ENCODE peak calls at places on chromosome 5, in five cellular contexts. A is left ventricle myocardium inferior, K is esophagus squamous epithelium, H is ovary, U is fibroblast of lung. R is an unnamed sample. For H3K27me3, the result is how much of the 10 kb centered on the place peaks cover.

GRCh38 chr5:40409600-40409999 is 270.1 kb upstream of the PTGER4 start:
- DNase-seq in H (no peak), A (no peak), U (no peak), K (no peak), R (no peak)

GRCh38 chr5:545641-546375 is 21.6 kb upstream of the SLC9A3 start:
- DNase-seq in U (no peak), A (peak), H (no peak), K (no peak), R (no peak)

GRCh38 chr5:128498844-128499455 is 39.1 kb downstream of the FBN2 start:
- DNase-seq in U (peak), H (no peak), A (no peak), K (no peak), R (peak)

GRCh38 chr5:65338606-65339151 is 143.0 kb downstream of the ADAMTS6 start:
- DNase-seq in H (no peak), A (no peak), K (no peak), U (no peak), R (no peak)

GRCh38 chr5:59943721-59944120 is 50.2 kb upstream of the PDE4D start:
- DNase-seq in A (no peak), H (no peak), U (no peak), K (no peak), R (no peak)

GRCh38 chr5:126443374-126443851 is 20.2 kb downstream of the GRAMD2B start:
- DNase-seq in H (no peak), U (no peak), K (no peak), A (no peak), R (no peak)

GRCh38 chr5:67414712-67415111 is 218.1 kb upstream of the CD180 start:
- DNase-seq in K (no peak), U (no peak), A (no peak), H (no peak), R (peak)

GRCh38 chr5:128154943-128155342 is 71.4 kb downstream of the SLC12A2 start:
- DNase-seq in K (no peak), H (no peak), U (peak), A (no peak), R (no peak)

GRCh38 chr5:177380805-177381126 is 3.5 kb upstream of the SLC34A1 start:
- DNase-seq in A (no peak), K (no peak), U (no peak), H (no peak), R (no peak)

GRCh38 chr5:175800656-175801081 is 70.7 kb upstream of the CPLX2 start:
- DNase-seq in H (no peak), U (peak), A (no peak), K (no peak), R (peak)

GRCh38 chr5:127568166-127568565 is 50.7 kb downstream of the PRRC1 start:
- DNase-seq in K (no peak), A (no peak), H (no peak), U (no peak), R (no peak)

GRCh38 chr5:84411832-84412605 is 27.3 kb upstream of the EDIL3 start:
- DNase-seq in U (peak), H (no peak), A (no peak), K (no peak), R (peak)

GRCh38 chr5:139982157-139982974 is 60.7 kb downstream of the NRG2 start:
- DNase-seq in U (peak), K (no peak), H (peak), A (peak), R (peak)

GRCh38 chr5:75040973-75041372 is 11.4 kb downstream of the GCNT4 start:
- DNase-seq in H (no peak), U (peak), A (no peak), K (no peak), R (peak)

GRCh38 chr5:112390327-112390726 is 28.8 kb downstream of the EPB41L4A start:
- DNase-seq in K (no peak), U (no peak), H (no peak), A (no peak), R (peak)

GRCh38 chr5:172939561-172939960 is 19.7 kb upstream of the RPL26L1 start:
- DNase-seq in U (peak), A (no peak), K (no peak), H (no peak), R (no peak)

GRCh38 chr5:147223951-147224791 is 10.7 kb upstream of the STK32A start:
- DNase-seq in K (no peak), A (no peak), H (peak), U (peak), R (peak)

GRCh38 chr5:157312492-157312891 is 46.6 kb downstream of the CYFIP2 start:
- DNase-seq in K (no peak), H (no peak), U (peak), A (no peak), R (peak)

GRCh38 chr5:851076-851475 is 290 bp upstream of the ZDHHC11 start:
- DNase-seq in A (no peak), H (no peak), U (no peak), K (no peak), R (no peak)

GRCh38 chr5:158484246-158484645 is 615.5 kb downstream of the EBF1 start:
- DNase-seq in H (no peak), A (no peak), K (no peak), U (peak), R (no peak)

GRCh38 chr5:126000533-126000932 is 422.7 kb upstream of the GRAMD2B start:
- DNase-seq in K (no peak), U (no peak), A (no peak), H (no peak), R (no peak)

GRCh38 chr5:13188393-13188792 is 756.1 kb downstream of the DNAH5 start:
- DNase-seq in A (no peak), K (no peak), H (no peak), U (no peak), R (peak)

GRCh38 chr5:122942164-122942914 is 94.2 kb downstream of the PPIC start:
- DNase-seq in A (no peak), H (no peak), K (no peak), U (peak), R (no peak)

GRCh38 chr5:60287174-60287771 is 393.7 kb upstream of the PDE4D start:
- DNase-seq in K (no peak), U (peak), H (no peak), A (peak), R (peak)

GRCh38 chr5:1755321-1755949 is 44.2 kb downstream of the MRPL36 start:
- DNase-seq in K (no peak), H (peak), U (no peak), A (no peak), R (no peak)

GRCh38 chr5:77129386-77129785 is 42.3 kb upstream of the ZBED3 start:
- DNase-seq in K (no peak), A (no peak), U (peak), H (no peak), R (peak)

GRCh38 chr5:87229780-87230179 is 37.9 kb upstream of the RASA1 start:
- DNase-seq in K (no peak), U (no peak), H (no peak), A (no peak), R (peak)

GRCh38 chr5:448766-449090 is 5.8 kb downstream of the EXOC3 start:
- DNase-seq in A (no peak), H (no peak), K (no peak), U (no peak), R (no peak)

GRCh38 chr5:71974622-71975021 is 132.7 kb upstream of the MAP1B start:
- DNase-seq in K (no peak), U (no peak), A (no peak), H (no peak), R (peak)

GRCh38 chr5:44605926-44606325 is 202.8 kb upstream of the MRPS30 start:
- DNase-seq in U (no peak), H (no peak), K (no peak), A (no peak), R (no peak)

GRCh38 chr5:56501949-56502557 is 268.9 kb upstream of the ANKRD55 start:
- DNase-seq in H (no peak), U (no peak), A (no peak), K (no peak), R (no peak)

GRCh38 chr5:137598341-137598740 is 99.2 kb upstream of the SPOCK1 start:
- DNase-seq in K (no peak), A (no peak), U (no peak), H (no peak), R (no peak)

GRCh38 chr5:1190915-1191314 is 10.5 kb upstream of the SLC6A19 start:
- DNase-seq in K (no peak), H (no peak), U (no peak), A (no peak), R (no peak)

GRCh38 chr5:115098041-115098702 is 71.5 kb downstream of the TRIM36 start:
- DNase-seq in A (no peak), U (peak), K (no peak), H (no peak), R (peak)

GRCh38 chr5:62307364-62307689 is 1.3 kb downstream of the KIF2A start:
- DNase-seq in K (no peak), U (peak), H (no peak), A (no peak), R (no peak)

GRCh38 chr5:62305358-62305714 is 670 bp upstream of the KIF2A start:
- DNase-seq in K (no peak), A (no peak), H (no peak), U (no peak), R (peak)

GRCh38 chr5:62308439-62308838 is 2.4 kb downstream of the KIF2A start:
- DNase-seq in K (no peak), A (no peak), H (no peak), U (no peak), R (no peak)

GRCh38 chr5:62306494-62307363 is 723 bp downstream of the KIF2A start:
- DNase-seq in U (peak), H (no peak), K (no peak), A (peak), R (no peak)

DNA sequence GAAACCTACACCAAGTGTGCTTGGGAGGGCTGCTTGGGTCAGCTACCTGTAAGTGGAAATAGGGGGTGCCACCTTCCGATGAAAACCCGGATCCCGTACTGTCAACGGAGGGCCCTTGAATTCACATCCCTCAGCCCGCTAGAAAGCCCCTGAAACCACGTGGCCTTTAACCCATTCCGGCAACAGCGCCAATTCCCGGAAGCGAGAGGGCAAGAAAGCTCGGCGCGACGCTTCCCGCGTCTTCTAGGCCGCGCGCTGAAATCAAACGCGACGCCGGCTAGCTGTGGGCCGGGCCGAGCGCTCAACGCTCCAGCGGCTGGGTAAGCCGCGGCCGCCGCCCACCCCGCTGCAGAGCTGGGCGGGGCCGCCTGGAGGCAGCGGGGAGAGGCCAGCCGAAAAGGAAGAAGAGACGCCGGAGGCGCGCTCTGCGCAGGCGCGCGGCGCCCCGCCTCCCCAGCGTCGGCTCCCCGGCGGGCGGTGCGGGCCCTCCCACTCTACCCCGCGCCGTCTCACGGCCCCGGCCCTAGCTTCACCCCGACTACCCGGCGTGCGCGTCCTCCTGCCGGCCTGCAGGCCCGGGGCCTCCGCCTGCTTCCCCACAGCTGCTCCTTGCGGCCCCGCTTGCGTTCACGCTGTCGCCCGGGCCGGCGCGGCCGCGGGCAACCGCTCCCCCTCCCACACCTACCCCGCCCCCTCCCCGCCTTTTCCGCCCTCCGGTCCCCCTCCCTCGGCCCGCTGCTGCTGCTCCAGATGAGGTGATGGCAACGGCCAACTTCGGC is at the start of gene KIF2A:
- DNase-seq in K (peak), H (peak), U (peak), A (peak), R (peak)
- TF ChIP-seq CTCF in K (peak), H (peak), U (no peak), A (peak), R (peak)

GRCh38 chr5:138824516-138824915 is 50.6 kb downstream of the LRRTM2 start:
- DNase-seq in H (no peak), A (no peak), K (no peak), U (no peak), R (no peak)
- H3K4me3 ChIP-seq in H (no peak), A (no peak), K (no peak), U (no peak), R (no peak)

DNA sequence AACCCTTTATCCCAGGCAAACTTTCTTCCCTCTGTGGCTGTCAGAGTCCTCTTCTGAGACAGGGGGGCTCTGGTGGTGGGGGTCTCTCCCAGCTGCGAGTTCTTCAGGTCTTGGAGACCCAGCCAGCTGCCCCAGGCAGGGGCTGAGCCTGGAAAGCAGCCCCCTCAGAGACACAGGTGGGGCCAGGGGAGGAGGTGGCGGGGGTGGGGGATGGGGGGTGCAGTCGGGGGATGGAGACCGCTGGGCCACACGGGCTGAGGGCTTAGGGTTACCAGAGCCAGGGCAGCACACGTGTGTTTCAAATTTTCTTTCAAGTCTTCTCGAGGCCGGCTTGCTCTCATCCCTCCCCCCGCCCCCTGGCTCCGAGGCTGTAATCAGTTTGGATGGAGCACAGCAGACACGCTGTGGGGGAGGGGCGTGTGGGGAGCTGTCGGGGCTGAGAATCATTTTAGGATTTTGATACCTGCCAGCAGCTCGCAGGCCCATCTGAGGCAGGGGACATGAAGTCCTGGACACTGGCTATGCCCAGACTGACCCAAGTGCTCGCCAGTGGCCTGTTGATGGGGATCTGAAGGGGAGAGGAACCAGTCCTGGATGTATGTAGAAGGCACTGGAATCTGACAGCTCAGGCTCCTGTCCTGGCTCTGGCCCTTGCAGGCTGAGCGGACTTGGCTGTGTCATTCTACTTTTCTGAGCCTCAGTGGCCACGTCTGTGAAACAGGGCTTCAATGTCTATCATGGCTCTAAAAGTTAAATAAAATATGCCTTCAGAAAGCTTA is 169.4 kb upstream of the SMIM23 start:
- DNase-seq in A (no peak), K (no peak), H (no peak), U (no peak), R (no peak)
- H3K27me3 ChIP-seq in A (under half), K (under half), H (under half), U (under half), R (under half)

DNA sequence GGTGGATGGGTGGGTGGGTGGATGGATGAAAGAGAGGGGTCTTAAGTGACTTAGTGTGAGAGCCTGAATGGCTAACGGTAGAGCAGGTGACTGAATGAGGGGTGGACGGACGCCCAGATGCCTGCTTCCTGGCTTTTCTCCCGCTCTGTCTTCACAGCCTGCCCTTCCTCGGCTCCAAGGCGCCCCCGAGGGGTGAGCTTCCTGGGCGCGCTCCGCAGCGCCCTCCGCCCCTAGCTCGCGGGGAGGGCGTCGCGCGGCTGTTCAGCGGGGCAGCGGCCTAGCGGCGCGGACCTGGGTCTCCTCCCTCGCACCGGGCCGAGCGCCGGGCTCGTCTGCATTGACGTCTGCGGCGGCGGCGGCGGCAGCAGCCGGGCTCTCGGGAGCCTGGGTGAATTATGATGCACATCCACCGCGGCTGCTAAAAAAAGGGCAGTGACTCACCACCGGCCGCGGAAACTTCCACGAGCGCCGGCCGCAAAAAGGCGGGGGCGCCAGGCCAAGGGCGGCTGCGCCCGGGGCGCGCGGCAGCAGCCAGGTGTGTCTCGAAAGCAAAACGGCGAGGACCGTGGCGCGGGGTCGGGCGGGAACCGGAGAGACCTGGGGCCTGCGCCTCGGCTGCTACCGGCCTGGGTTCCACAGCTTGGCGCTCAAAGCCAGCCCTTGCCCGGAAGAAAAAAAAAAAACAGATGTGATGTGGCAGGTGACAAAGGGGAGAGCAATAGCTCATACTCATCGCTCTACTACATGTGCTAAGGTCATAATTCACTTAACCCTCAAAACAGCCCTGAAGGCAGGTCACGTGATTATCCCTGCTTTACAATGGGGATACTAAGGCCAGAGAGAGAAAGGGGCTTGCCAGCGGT is 143.0 kb upstream of the ADRA1B start:
- DNase-seq in H (peak), K (no peak), U (peak), A (peak), R (peak)
- TF ChIP-seq CTCF in H (peak), K (peak), U (no peak), A (peak), R (peak)

GRCh38 chr5:107572800-107573368 is 97.9 kb downstream of the EFNA5 start:
- DNase-seq in A (no peak), U (peak), H (no peak), K (no peak), R (peak)
- H3K4me3 ChIP-seq in A (no peak), U (no peak), H (no peak), K (no peak), R (no peak)

GRCh38 chr5:80956272-80956671 is 3.9 kb upstream of the RASGRF2 start:
- DNase-seq in H (no peak), A (no peak), K (no peak), U (no peak), R (no peak)

GRCh38 chr5:80955082-80955481 is 5.1 kb upstream of the RASGRF2 start:
- DNase-seq in U (no peak), A (no peak), K (no peak), H (no peak), R (no peak)

GRCh38 chr5:80959138-80959537 is 1.0 kb upstream of the RASGRF2 start:
- DNase-seq in U (no peak), A (no peak), H (no peak), K (no peak), R (no peak)

GRCh38 chr5:80958611-80959010 is 1.6 kb upstream of the RASGRF2 start:
- DNase-seq in H (no peak), A (no peak), K (no peak), U (no peak), R (no peak)

GRCh38 chr5:80957031-80957761 is 3.0 kb upstream of the RASGRF2 start:
- DNase-seq in U (peak), A (no peak), H (no peak), K (no peak), R (no peak)
- H3K27me3 ChIP-seq in U (under half), A (half or more), H (under half), K (under half), R (under half)

GRCh38 chr5:42887094-42887493 is 75.4 kb upstream of the SELENOP start:
- DNase-seq in K (no peak), H (no peak), U (no peak), A (no peak), R (peak)
- TF ChIP-seq CTCF in K (no peak), H (no peak), U (no peak), A (no peak), R (no peak)

GRCh38 chr5:124157320-124157719 is 589.1 kb downstream of the ZNF608 start:
- DNase-seq in H (no peak), K (no peak), U (peak), A (no peak), R (no peak)

GRCh38 chr5:124161286-124161685 is 585.2 kb downstream of the ZNF608 start:
- DNase-seq in A (no peak), U (no peak), H (no peak), K (no peak), R (no peak)

GRCh38 chr5:124160265-124160664 is 586.2 kb downstream of the ZNF608 start:
- DNase-seq in A (no peak), U (no peak), K (no peak), H (no peak), R (no peak)

DNA sequence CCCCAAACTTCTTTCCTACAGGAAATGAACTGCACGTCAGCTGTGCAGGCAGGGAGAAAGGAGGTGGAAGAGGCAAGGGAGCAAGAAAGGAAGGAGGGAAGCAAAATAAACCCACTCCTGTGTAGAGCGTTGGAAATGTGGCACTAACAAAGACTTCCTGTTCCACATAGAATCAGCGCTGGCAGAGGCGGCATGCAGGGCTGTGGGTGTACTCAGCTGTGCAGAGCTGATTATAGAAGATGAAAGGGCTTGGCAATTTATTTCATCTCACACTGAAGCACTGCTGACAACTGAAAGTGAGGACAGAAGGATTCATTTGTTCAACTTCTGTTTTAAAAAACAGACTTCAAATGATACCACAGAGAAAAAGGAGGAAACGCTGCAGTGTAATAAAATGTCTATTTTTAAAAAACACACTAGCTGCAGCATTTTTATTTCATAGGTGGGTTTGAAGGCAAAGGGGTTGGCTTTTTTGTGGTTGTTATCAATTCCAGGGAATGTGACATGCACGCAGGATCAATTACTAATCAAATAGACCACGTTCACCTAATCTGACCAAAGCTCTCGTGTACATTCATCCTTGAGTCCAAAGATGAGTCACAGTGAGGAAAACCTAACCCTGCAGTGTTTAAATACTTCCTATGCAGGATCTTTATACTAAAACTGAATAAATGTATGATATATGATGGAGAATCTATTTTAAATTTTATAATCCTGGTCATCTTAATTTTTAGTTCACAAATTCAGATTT is 583.5 kb downstream of the ZNF608 start:
- DNase-seq in K (no peak), U (no peak), H (no peak), A (peak), R (peak)
- H3K4me3 ChIP-seq in K (no peak), U (no peak), H (no peak), A (peak), R (no peak)

R was measured in bronchial epithelial cell.